ENCODE peak calls at places on chromosomes 7 and 10, in six cellular contexts. C is fibroblast of lung, K is PC-3, E is HCT116, Z is astrocyte, P is GM23248. J is an unnamed sample. For H4K20me1, the result is how much of the 10 kb centered on the place peaks cover.

GRCh38 chr7:28700084-28700483 is 258.0 kb downstream of the TRIL start:
- DNase-seq in Z (no peak), E (no peak), C (no peak), P (no peak), K (no peak), J (no peak)

GRCh38 chr10:61643316-61643751 is 19.4 kb upstream of the CABCOCO1 start:
- DNase-seq in P (peak), K (peak), C (peak), Z (peak), E (no peak), J (peak)

GRCh38 chr7:155001756-155002410 is 1.0 kb downstream of the PAXIP1 start:
- DNase-seq in E (no peak), Z (no peak), C (peak), P (peak), K (peak), J (peak)

GRCh38 chr7:27346531-27347260 is 104.1 kb downstream of the EVX1 start:
- DNase-seq in K (peak), E (peak), P (peak), C (peak), Z (peak), J (peak)

GRCh38 chr7:108340856-108341411 is 115.3 kb downstream of the NRCAM start:
- DNase-seq in K (peak), E (no peak), C (no peak), Z (no peak), P (no peak), J (no peak)

GRCh38 chr7:132368246-132368900 is 207.9 kb downstream of the PLXNA4 start:
- DNase-seq in C (no peak), K (no peak), E (no peak), Z (no peak), P (no peak), J (no peak)

GRCh38 chr10:17075510-17075909 is 54.1 kb downstream of the CUBN start:
- DNase-seq in E (no peak), K (peak), C (peak), P (peak), Z (peak), J (peak)

GRCh38 chr7:75619636-75620035 is 119.1 kb downstream of the HIP1 start:
- DNase-seq in P (no peak), Z (no peak), C (no peak), E (no peak), K (no peak), J (no peak)

GRCh38 chr10:35577915-35578607 is 27.1 kb upstream of the GJD4 start:
- DNase-seq in P (peak), K (no peak), E (no peak), C (peak), Z (peak), J (peak)

GRCh38 chr7:133117432-133117831 is 35.5 kb upstream of the CHCHD3 start:
- DNase-seq in K (no peak), C (no peak), Z (no peak), E (no peak), P (no peak), J (no peak)

GRCh38 chr7:1954366-1955004 is 278.3 kb downstream of the MAD1L1 start:
- DNase-seq in P (peak), Z (no peak), K (no peak), C (no peak), E (no peak), J (no peak)

GRCh38 chr7:157140118-157140905 is 1.6 kb downstream of the UBE3C start:
- DNase-seq in E (no peak), P (peak), Z (no peak), K (no peak), C (no peak), J (no peak)

GRCh38 chr7:132866551-132866950 is 215.3 kb downstream of the CHCHD3 start:
- DNase-seq in K (no peak), E (no peak), P (no peak), Z (no peak), C (no peak), J (no peak)

GRCh38 chr10:123988694-123989093 is 97.1 kb upstream of the CPXM2 start:
- DNase-seq in E (no peak), P (no peak), Z (no peak), K (no peak), C (no peak), J (no peak)

DNA sequence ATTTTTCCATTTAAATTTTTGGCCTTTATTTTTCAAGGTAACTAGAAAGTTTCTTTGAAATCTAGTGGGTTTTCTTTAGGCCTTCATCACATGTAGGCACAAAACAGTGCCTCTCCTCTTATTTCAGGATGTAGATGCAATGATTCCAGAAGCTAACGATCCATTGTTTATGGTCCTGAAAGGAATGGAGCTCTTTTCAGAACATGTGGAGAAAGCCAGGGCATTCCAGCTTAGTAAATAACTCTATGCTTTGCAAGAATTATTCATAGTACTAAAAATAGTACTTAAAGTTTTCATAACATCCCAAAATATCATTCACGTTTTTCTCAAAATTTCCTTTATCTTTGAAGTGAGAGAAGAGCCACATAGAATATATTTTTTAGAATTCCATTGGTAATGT is 91.3 kb downstream of the DYNC1I1 start:
- DNase-seq in Z (no peak), K (no peak), E (no peak), C (peak), P (peak), J (no peak)
- H3K9ac ChIP-seq in Z (no peak), K (no peak), E (no peak), C (no peak), P (no peak), J (no peak)

GRCh38 chr10:6171891-6172354 is 30.8 kb upstream of the PFKFB3 start:
- DNase-seq in K (no peak), Z (peak), P (peak), C (peak), E (no peak), J (peak)
- H4K20me1 ChIP-seq in K (under half), Z (half or more), P (under half), C (under half), E (under half), J (under half)

GRCh38 chr7:5525271-5526189 is 101.9 kb upstream of the TNRC18 start:
- DNase-seq in K (peak), P (peak), Z (no peak), C (peak), E (peak), J (peak)
- H3K9ac ChIP-seq in K (no peak), P (peak), Z (peak), C (peak), E (no peak), J (no peak)

GRCh38 chr10:22613011-22613410 is 101.4 kb downstream of the PIP4K2A start:
- DNase-seq in E (no peak), K (no peak), C (no peak), Z (no peak), P (no peak), J (no peak)
- H4K20me1 ChIP-seq in E (under half), K (under half), C (under half), Z (under half), P (under half), J (under half)

J was measured in endothelial cell of umbilical vein.